ENCODE peak calls at places on chromosomes 16 and 17, in five cellular contexts. One of them, this sample, is unnamed.

GRCh38 chr17:68314916-68315535 is 23.7 kb downstream of the ARSG start:
- DNase-seq in fibroblast of lung: peak
- DNase-seq in activated T-cell treated with anti-CD3 and anti-CD28 coated beads for 48 hours: no peak
- DNase-seq in iPS DF 6.9: no peak
- DNase-seq in activated CD4-positive, CD25-positive, alpha-beta regulatory T cell: no peak
- DNase-seq in this sample: no peak

GRCh38 chr17:8885968-8886674 is 18.6 kb upstream of the PIK3R6 start:
- DNase-seq in iPS DF 6.9: no peak
- DNase-seq in activated CD4-positive, CD25-positive, alpha-beta regulatory T cell: no peak
- DNase-seq in fibroblast of lung: no peak
- DNase-seq in activated T-cell treated with anti-CD3 and anti-CD28 coated beads for 48 hours: no peak
- DNase-seq in this sample: no peak

GRCh38 chr16:11097094-11097781 is 152.9 kb downstream of the CLEC16A start:
- DNase-seq in activated CD4-positive, CD25-positive, alpha-beta regulatory T cell: no peak
- DNase-seq in iPS DF 6.9: no peak
- DNase-seq in fibroblast of lung: no peak
- DNase-seq in activated T-cell treated with anti-CD3 and anti-CD28 coated beads for 48 hours: no peak
- DNase-seq in this sample: no peak

GRCh38 chr16:57388359-57389086 is 16.0 kb upstream of the CCL17 start:
- DNase-seq in fibroblast of lung: no peak
- DNase-seq in iPS DF 6.9: no peak
- DNase-seq in activated CD4-positive, CD25-positive, alpha-beta regulatory T cell: no peak
- DNase-seq in activated T-cell treated with anti-CD3 and anti-CD28 coated beads for 48 hours: no peak
- DNase-seq in this sample: no peak

GRCh38 chr16:67278773-67279295 is 498 bp upstream of the PLEKHG4 start:
- DNase-seq in fibroblast of lung: no peak
- DNase-seq in activated T-cell treated with anti-CD3 and anti-CD28 coated beads for 48 hours: no peak
- DNase-seq in iPS DF 6.9: no peak
- DNase-seq in activated CD4-positive, CD25-positive, alpha-beta regulatory T cell: peak
- DNase-seq in this sample: no peak

GRCh38 chr16:72537684-72538083 is 365.7 kb upstream of the PMFBP1 start:
- DNase-seq in activated T-cell treated with anti-CD3 and anti-CD28 coated beads for 48 hours: no peak
- DNase-seq in fibroblast of lung: peak
- DNase-seq in iPS DF 6.9: no peak
- DNase-seq in activated CD4-positive, CD25-positive, alpha-beta regulatory T cell: no peak
- DNase-seq in this sample: no peak

GRCh38 chr16:10736926-10737625 is 6.6 kb upstream of the NUBP1 start:
- DNase-seq in fibroblast of lung: peak
- DNase-seq in iPS DF 6.9: peak
- DNase-seq in activated T-cell treated with anti-CD3 and anti-CD28 coated beads for 48 hours: peak
- DNase-seq in activated CD4-positive, CD25-positive, alpha-beta regulatory T cell: peak
- DNase-seq in this sample: peak

GRCh38 chr17:74119049-74119580 is 84.4 kb upstream of the RPL38 start:
- DNase-seq in fibroblast of lung: no peak
- DNase-seq in activated T-cell treated with anti-CD3 and anti-CD28 coated beads for 48 hours: no peak
- DNase-seq in activated CD4-positive, CD25-positive, alpha-beta regulatory T cell: no peak
- DNase-seq in iPS DF 6.9: no peak
- DNase-seq in this sample: no peak

GRCh38 chr16:53999841-54000240 is 286.7 kb downstream of the IRX3 start:
- DNase-seq in activated T-cell treated with anti-CD3 and anti-CD28 coated beads for 48 hours: no peak
- DNase-seq in activated CD4-positive, CD25-positive, alpha-beta regulatory T cell: no peak
- DNase-seq in iPS DF 6.9: no peak
- DNase-seq in fibroblast of lung: peak
- DNase-seq in this sample: peak

GRCh38 chr17:37220609-37220953 is 155.2 kb upstream of the C17orf78 start:
- DNase-seq in activated T-cell treated with anti-CD3 and anti-CD28 coated beads for 48 hours: no peak
- DNase-seq in activated CD4-positive, CD25-positive, alpha-beta regulatory T cell: no peak
- DNase-seq in iPS DF 6.9: no peak
- DNase-seq in fibroblast of lung: peak
- DNase-seq in this sample: peak

GRCh38 chr16:21524068-21524751 is 75.2 kb upstream of the METTL9 start:
- DNase-seq in activated T-cell treated with anti-CD3 and anti-CD28 coated beads for 48 hours: no peak
- DNase-seq in iPS DF 6.9: no peak
- DNase-seq in activated CD4-positive, CD25-positive, alpha-beta regulatory T cell: no peak
- DNase-seq in fibroblast of lung: no peak
- DNase-seq in this sample: no peak

GRCh38 chr16:88378836-88379693 is 3.7 kb upstream of the ZNF469 start:
- DNase-seq in fibroblast of lung: no peak
- DNase-seq in activated CD4-positive, CD25-positive, alpha-beta regulatory T cell: no peak
- DNase-seq in activated T-cell treated with anti-CD3 and anti-CD28 coated beads for 48 hours: no peak
- DNase-seq in iPS DF 6.9: no peak
- DNase-seq in this sample: no peak

GRCh38 chr17:3730881-3731429 is 7.3 kb downstream of the HASPIN start:
- DNase-seq in fibroblast of lung: no peak
- DNase-seq in activated T-cell treated with anti-CD3 and anti-CD28 coated beads for 48 hours: no peak
- DNase-seq in activated CD4-positive, CD25-positive, alpha-beta regulatory T cell: no peak
- DNase-seq in iPS DF 6.9: no peak
- DNase-seq in this sample: no peak

GRCh38 chr17:33968350-33969044 is 286.6 kb upstream of the CCL2 start:
- DNase-seq in iPS DF 6.9: no peak
- DNase-seq in fibroblast of lung: no peak
- DNase-seq in activated CD4-positive, CD25-positive, alpha-beta regulatory T cell: no peak
- DNase-seq in activated T-cell treated with anti-CD3 and anti-CD28 coated beads for 48 hours: no peak
- DNase-seq in this sample: no peak